ENCODE peak calls at places on chromosomes 5 and 9, in eight cellular contexts. E, C, O, R, S, F, G and L are unnamed samples.

GRCh38 chr5:172593306-172593705 is 47.8 kb upstream of the NEURL1B start:
- DNase-seq in F (no peak), E (no peak), R (no peak), O (no peak), S (no peak), G (no peak), C (no peak), L (no peak)

GRCh38 chr5:51995773-51996306 is 612.6 kb downstream of the ISL1 start:
- DNase-seq in G (no peak), E (no peak), O (no peak), R (no peak), C (peak; percentile 42), S (no peak), F (no peak), L (no peak)

GRCh38 chr5:958701-959571 is 49.7 kb upstream of the NKD2 start:
- DNase-seq in F (peak; percentile 27), R (no peak), S (no peak), G (no peak), E (no peak), O (peak; percentile 34), C (no peak), L (peak; percentile 60)

GRCh38 chr5:150653145-150653761 is 7.8 kb upstream of the MYOZ3 start:
- DNase-seq in S (no peak), F (no peak), E (no peak), C (no peak), G (no peak), R (no peak), O (peak; percentile 2), L (no peak)

GRCh38 chr5:133124891-133125290 is 73.1 kb downstream of the HSPA4 start:
- DNase-seq in R (no peak), S (no peak), O (no peak), F (no peak), G (no peak), E (no peak), C (no peak), L (no peak)

GRCh38 chr5:32223972-32224608 is 50.0 kb upstream of the GOLPH3 start:
- DNase-seq in E (no peak), F (no peak), G (no peak), R (no peak), C (no peak), S (no peak), O (no peak), L (peak; percentile 25)

GRCh38 chr5:137822158-137822764 is 45.4 kb upstream of the MYOT start:
- DNase-seq in F (peak; percentile 45), S (no peak), O (no peak), E (peak; percentile 22), G (no peak), R (peak; percentile 52), C (peak; percentile 59), L (peak; percentile 43)

GRCh38 chr5:133993152-133993548 is 11.6 kb downstream of the VDAC1 start:
- DNase-seq in G (no peak), C (no peak), S (no peak), O (no peak), R (no peak), F (no peak), E (no peak), L (no peak)

GRCh38 chr5:112616812-112617547 is 120.7 kb upstream of the APC start:
- DNase-seq in C (no peak), E (no peak), F (peak; percentile 11), S (no peak), R (no peak), G (no peak), O (no peak), L (peak; percentile 65)

GRCh38 chr9:124414612-124415011 is 630 bp downstream of the PSMB7 start:
- DNase-seq in R (no peak), O (no peak), F (no peak), E (no peak), S (no peak), C (no peak), G (no peak), L (no peak)

GRCh38 chr5:73312146-73312871 is 136.3 kb downstream of the FOXD1 start:
- DNase-seq in R (no peak), G (no peak), S (no peak), C (no peak), F (peak; percentile 22), O (peak; percentile 50), E (no peak), L (no peak)
- H3K27me3 ChIP-seq in R (peaks cover 63% of the 10 kb centered on the region), G (peaks cover 4% of the 10 kb centered on the region), S (peaks cover 8% of the 10 kb centered on the region), C (peaks cover 43% of the 10 kb centered on the region), F (peaks cover 97% of the 10 kb centered on the region), O (peaks cover 26% of the 10 kb centered on the region), E (peaks cover 96% of the 10 kb centered on the region), L (no peaks in the 10 kb centered on the region)

GRCh38 chr9:135589596-135590485 is 28.3 kb downstream of the PAEP start:
- DNase-seq in R (no peak), C (no peak), O (no peak), S (no peak), G (no peak), E (no peak), F (no peak), L (no peak)

GRCh38 chr9:135588371-135588770 is 26.8 kb downstream of the PAEP start:
- DNase-seq in C (no peak), S (no peak), F (no peak), R (no peak), O (no peak), G (no peak), E (no peak), L (no peak)

GRCh38 chr9:135586601-135587109 is 25.1 kb downstream of the PAEP start:
- DNase-seq in S (no peak), G (no peak), R (no peak), O (no peak), F (no peak), C (no peak), E (no peak), L (no peak)

GRCh38 chr9:135588886-135589595 is 27.5 kb downstream of the PAEP start:
- DNase-seq in S (no peak), G (no peak), O (no peak), R (no peak), F (no peak), E (no peak), C (no peak), L (no peak)

GRCh38 chr9:135587658-135588057 is 26.1 kb downstream of the PAEP start:
- DNase-seq in C (no peak), R (no peak), S (no peak), E (no peak), G (no peak), F (no peak), O (no peak), L (no peak)
- H3K27me3 ChIP-seq in C (no peaks in the 10 kb centered on the region), R (peaks cover 4% of the 10 kb centered on the region), S (no peaks in the 10 kb centered on the region), E (no peaks in the 10 kb centered on the region), G (peaks cover 32% of the 10 kb centered on the region), F (peaks cover 6% of the 10 kb centered on the region), O (no peaks in the 10 kb centered on the region), L (no peaks in the 10 kb centered on the region)

DNA sequence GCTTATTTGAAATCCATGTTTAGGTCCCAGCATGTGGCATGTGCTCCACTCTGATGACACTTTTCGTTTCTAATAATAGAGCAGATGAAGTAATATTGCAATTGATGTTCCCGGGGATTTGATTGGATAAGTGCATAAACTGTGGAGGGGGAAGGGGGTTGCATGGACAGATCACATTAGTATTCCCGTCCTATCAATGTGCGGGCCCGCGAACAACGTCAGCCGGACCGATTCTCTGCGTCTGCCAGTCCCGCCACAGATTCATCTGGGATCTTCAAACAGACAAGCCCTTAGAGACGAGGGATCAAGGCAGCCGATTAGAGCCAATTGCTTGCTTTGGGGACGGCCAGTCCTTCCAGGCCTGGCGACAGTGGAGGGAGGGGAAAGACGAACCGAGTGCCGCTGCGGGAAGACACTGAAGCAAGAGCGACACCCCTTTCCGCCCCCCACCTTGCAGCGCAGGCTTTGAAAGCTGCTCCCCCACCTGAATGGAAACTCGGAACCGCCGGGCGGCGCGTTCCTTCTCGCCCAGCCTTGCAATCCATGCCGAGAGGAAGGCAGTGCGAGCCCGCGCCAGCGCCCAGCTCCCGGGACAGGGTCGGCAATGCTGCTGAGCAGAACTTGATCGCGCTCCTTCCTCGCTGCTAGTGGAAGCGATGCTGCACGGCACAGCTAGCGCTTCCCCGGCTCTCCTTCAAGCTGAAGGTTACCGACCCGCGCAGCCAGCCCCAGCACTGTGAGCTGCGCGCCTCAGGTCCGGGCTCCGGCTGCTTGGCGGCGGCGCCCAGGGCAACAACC is at the start of gene RGS7BP:
- DNase-seq in C (peak; percentile 21), O (peak; percentile 39), S (no peak), F (no peak), E (peak; percentile 60), R (peak; percentile 64), G (no peak), L (peak; percentile 18)
- H3K27me3 ChIP-seq in C (peaks cover 36% of the 10 kb centered on the region), O (peaks cover 13% of the 10 kb centered on the region), S (peaks cover 12% of the 10 kb centered on the region), F (peaks cover 29% of the 10 kb centered on the region), E (peaks cover 47% of the 10 kb centered on the region), R (peaks cover 85% of the 10 kb centered on the region), G (peaks cover 10% of the 10 kb centered on the region), L (peaks cover 10% of the 10 kb centered on the region)

DNA sequence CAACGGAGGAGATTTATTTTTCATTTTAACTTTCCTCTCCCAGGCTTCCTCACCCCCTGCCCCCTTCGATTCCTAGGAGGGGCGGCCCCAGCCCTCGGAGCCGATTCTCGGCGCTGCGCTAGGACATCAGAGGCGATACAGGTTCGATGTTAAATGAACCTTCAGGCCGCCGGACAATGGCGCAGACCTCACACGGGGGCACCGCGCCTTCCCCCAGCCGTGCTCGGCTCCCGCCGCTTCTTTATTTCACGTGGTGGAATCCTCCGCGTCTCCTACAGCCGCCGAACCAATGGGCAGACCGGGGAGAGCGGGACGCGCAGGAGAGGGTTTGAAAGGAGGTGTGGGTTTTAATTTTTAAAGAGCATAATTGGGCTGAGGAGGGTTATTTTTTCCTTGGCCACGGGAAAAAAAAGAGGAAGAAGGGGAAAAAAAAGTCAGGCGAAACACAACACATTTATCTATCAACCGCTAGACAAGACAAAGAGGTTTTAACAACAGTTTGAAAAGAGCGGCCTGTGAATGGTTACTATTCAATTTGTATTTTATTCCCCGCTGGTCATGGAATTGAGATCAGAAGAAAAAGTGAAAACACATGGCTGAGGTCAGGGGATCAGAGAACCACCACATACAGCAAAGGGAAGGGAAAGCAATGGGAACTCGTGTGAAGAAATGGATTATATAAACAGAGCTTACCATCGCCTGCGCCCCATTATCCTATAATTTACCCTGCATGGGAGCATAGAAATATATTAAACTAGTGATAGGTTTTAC is 126.9 kb downstream of the TMEM174 start:
- DNase-seq in O (no peak), R (peak; percentile 58), S (no peak), C (no peak), F (no peak), G (no peak), E (no peak), L (no peak)
- H3K27me3 ChIP-seq in O (peaks cover 90% of the 10 kb centered on the region), R (peaks cover 100% of the 10 kb centered on the region), S (peaks cover 28% of the 10 kb centered on the region), C (peaks cover 89% of the 10 kb centered on the region), F (peaks cover 100% of the 10 kb centered on the region), G (peaks cover 85% of the 10 kb centered on the region), E (peaks cover 100% of the 10 kb centered on the region), L (peaks cover 57% of the 10 kb centered on the region)